ENCODE peak calls at places on chromosomes 5 and 9, in five cellular contexts. N, L, R, Q and S are unnamed samples.

GRCh38 chr9:135990468-135991429 is 29.6 kb upstream of the UBAC1 start:
- DNase-seq in N (peak; percentile 79), L (peak; percentile 82), R (peak; percentile 51), Q (peak; percentile 86), S (no peak)

GRCh38 chr5:173327948-173328895 is at the start of gene STC2:
- DNase-seq in N (peak; percentile 85), L (no peak), R (peak; percentile 67), Q (peak; percentile 90), S (peak; percentile 95)

GRCh38 chr9:9412241-9412640 is 1200.6 kb downstream of the PTPRD start:
- DNase-seq in N (no peak), L (no peak), R (no peak), Q (no peak), S (no peak)

GRCh38 chr9:12461759-12462158 is 231.4 kb upstream of the TYRP1 start:
- DNase-seq in N (no peak), L (no peak), R (no peak), Q (no peak), S (no peak)

GRCh38 chr9:81035171-81035570 is 654.2 kb downstream of the TLE1 start:
- DNase-seq in N (peak; percentile 52), L (no peak), R (no peak), Q (no peak), S (no peak)

GRCh38 chr5:39218482-39219381 is 631 bp downstream of the FYB1 start:
- DNase-seq in N (no peak), L (no peak), R (no peak), Q (no peak), S (no peak)

GRCh38 chr5:133938932-133939331 is 29.5 kb downstream of the C5orf15 start:
- DNase-seq in N (no peak), L (no peak), R (no peak), Q (no peak), S (no peak)

GRCh38 chr5:53930457-53930856 is 370.0 kb downstream of the NDUFS4 start:
- DNase-seq in N (peak; percentile 60), L (no peak), R (no peak), Q (no peak), S (peak; percentile 39)

GRCh38 chr9:22452415-22453010 is 5.9 kb downstream of the DMRTA1 start:
- DNase-seq in N (peak; percentile 65), L (peak; percentile 51), R (peak; percentile 34), Q (no peak), S (peak; percentile 61)

GRCh38 chr5:41334758-41335157 is 121.4 kb upstream of the C6 start:
- DNase-seq in N (peak; percentile 39), L (no peak), R (no peak), Q (no peak), S (no peak)

GRCh38 chr9:122378236-122378635 is 7.4 kb downstream of the PTGS1 start:
- DNase-seq in N (no peak), L (no peak), R (no peak), Q (no peak), S (no peak)

GRCh38 chr9:126056312-126057021 is 270.2 kb upstream of the MVB12B start:
- DNase-seq in N (no peak), L (no peak), R (no peak), Q (peak; percentile 61), S (no peak)

GRCh38 chr5:110803467-110804326 is 64.9 kb downstream of the SLC25A46 start:
- DNase-seq in N (no peak), L (no peak), R (no peak), Q (no peak), S (no peak)

GRCh38 chr5:143395638-143396352 is 7.7 kb downstream of the NR3C1 start:
- DNase-seq in N (no peak), L (no peak), R (no peak), Q (no peak), S (no peak)

GRCh38 chr9:134690946-134691694 is 49.5 kb downstream of the COL5A1 start:
- DNase-seq in N (no peak), L (no peak), R (no peak), Q (no peak), S (peak; percentile 25)